ENCODE peak calls at places on chromosomes 13 and 19, in nine cellular contexts. G is gastrocnemius medialis, Y is upper lobe of left lung, V is IMR-90, M is GM12891, C is prostate gland, Q is ovary, R is Peyer's patch, F is lower leg skin. E is an unnamed sample.

GRCh38 chr19:21580101-21580500 is 74.7 kb downstream of the ZNF429 start:
- DNase-seq in G (no peak), Y (no peak), V (no peak), M (no peak), C (no peak), Q (no peak), R (no peak), F (no peak), E (no peak)

GRCh38 chr13:75628811-75629210 is 7.3 kb upstream of the LMO7 start:
- DNase-seq in G (no peak), Y (no peak), V (no peak), M (no peak), C (no peak), Q (no peak), R (no peak), F (no peak), E (no peak)

GRCh38 chr13:26038931-26039475 is 12.8 kb downstream of the SHISA2 start:
- DNase-seq in G (no peak), Y (no peak), V (no peak), M (no peak), C (no peak), Q (no peak), R (no peak), F (no peak), E (no peak)

GRCh38 chr19:4266253-4267000 is 12.6 kb upstream of the SHD start:
- DNase-seq in G (no peak), Y (no peak), V (no peak), M (no peak), C (no peak), Q (no peak), R (no peak), F (no peak), E (no peak)

GRCh38 chr13:60645552-60646138 is 248.6 kb downstream of the TDRD3 start:
- DNase-seq in G (no peak), Y (no peak), V (no peak), M (no peak), C (no peak), Q (no peak), R (no peak), F (no peak), E (no peak)

GRCh38 chr13:59542303-59542702 is 621.4 kb downstream of the DIAPH3 start:
- DNase-seq in G (no peak), Y (no peak), V (no peak), M (no peak), C (no peak), Q (no peak), R (no peak), F (no peak), E (no peak)

GRCh38 chr13:46871557-46871956 is 25.3 kb downstream of the HTR2A start:
- DNase-seq in G (no peak), Y (no peak), V (no peak), M (no peak), C (no peak), Q (no peak), R (no peak), F (no peak), E (no peak)

GRCh38 chr13:91894311-91894710 is 495.9 kb downstream of the GPC5 start:
- DNase-seq in G (no peak), Y (no peak), V (no peak), M (no peak), C (no peak), Q (no peak), R (no peak), F (no peak), E (no peak)

GRCh38 chr13:25406377-25406776 is 34.6 kb downstream of the ATP8A2 start:
- DNase-seq in G (no peak), Y (no peak), V (no peak), M (no peak), C (no peak), Q (no peak), R (no peak), F (no peak), E (no peak)

GRCh38 chr19:20928371-20928770 is 5.3 kb downstream of the ZNF85 start:
- DNase-seq in G (no peak), Y (no peak), V (peak), M (no peak), C (no peak), Q (no peak), R (no peak), F (no peak), E (peak)

GRCh38 chr19:10334340-10335148 is 1.2 kb upstream of the RAVER1 start:
- DNase-seq in G (peak), Y (peak), V (peak), M (no peak), C (peak), Q (peak), R (peak), F (peak), E (peak)

GRCh38 chr13:30026093-30026492 is 175.7 kb upstream of the UBL3 start:
- DNase-seq in G (no peak), Y (no peak), V (peak), M (no peak), C (no peak), Q (no peak), R (no peak), F (peak), E (no peak)

GRCh38 chr19:633068-633785 is at the start of gene POLRMT:
- DNase-seq in G (peak), Y (peak), V (peak), M (peak), C (peak), Q (peak), R (peak), F (peak), E (peak)

GRCh38 chr19:17026041-17026658 is 460 bp downstream of the CPAMD8 start:
- DNase-seq in G (no peak), Y (peak), V (no peak), M (no peak), C (peak), Q (no peak), R (no peak), F (no peak), E (no peak)

GRCh38 chr19:18469245-18470107 is 31.5 kb upstream of the ISYNA1 start:
- DNase-seq in G (no peak), Y (peak), V (peak), M (peak), C (no peak), Q (peak), R (peak), F (no peak), E (peak)

GRCh38 chr19:18468517-18468916 is 30.6 kb upstream of the ISYNA1 start:
- DNase-seq in G (peak), Y (no peak), V (no peak), M (no peak), C (no peak), Q (no peak), R (no peak), F (no peak), E (peak)

GRCh38 chr19:18468930-18469244 is 31.0 kb upstream of the ISYNA1 start:
- DNase-seq in G (no peak), Y (no peak), V (no peak), M (no peak), C (no peak), Q (no peak), R (no peak), F (no peak), E (no peak)

GRCh38 chr19:18470787-18471186 is 32.9 kb upstream of the ISYNA1 start:
- DNase-seq in G (no peak), Y (no peak), V (no peak), M (no peak), C (no peak), Q (no peak), R (no peak), F (no peak), E (no peak)

DNA sequence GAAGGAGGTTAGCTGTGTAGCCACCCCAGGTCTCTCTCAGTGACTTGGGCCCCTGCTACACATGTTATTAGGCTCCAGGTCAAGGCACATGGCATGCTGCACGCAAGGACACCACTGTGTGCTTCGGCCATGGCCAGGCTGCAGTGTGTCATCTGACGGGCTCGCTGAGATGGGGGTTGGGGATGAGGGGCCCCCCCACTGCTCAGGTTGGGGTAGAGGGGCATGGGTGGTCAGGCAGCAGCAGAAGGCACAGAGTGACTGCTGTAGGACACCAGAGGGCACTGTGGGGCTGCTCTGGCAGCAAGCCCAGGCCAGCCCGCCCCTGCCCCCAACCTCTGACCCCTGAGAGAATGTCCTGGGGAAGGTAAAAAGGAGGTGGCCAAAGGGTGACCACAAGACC is 32.2 kb upstream of the ISYNA1 start:
- DNase-seq in G (no peak), Y (no peak), V (no peak), M (peak), C (no peak), Q (no peak), R (no peak), F (no peak), E (no peak)
- TF ChIP-seq POLR2A in G (no peak), Y (no peak), V (no peak), M (no peak), C (no peak), Q (no peak), R (no peak), F (no peak), E (no peak)

DNA sequence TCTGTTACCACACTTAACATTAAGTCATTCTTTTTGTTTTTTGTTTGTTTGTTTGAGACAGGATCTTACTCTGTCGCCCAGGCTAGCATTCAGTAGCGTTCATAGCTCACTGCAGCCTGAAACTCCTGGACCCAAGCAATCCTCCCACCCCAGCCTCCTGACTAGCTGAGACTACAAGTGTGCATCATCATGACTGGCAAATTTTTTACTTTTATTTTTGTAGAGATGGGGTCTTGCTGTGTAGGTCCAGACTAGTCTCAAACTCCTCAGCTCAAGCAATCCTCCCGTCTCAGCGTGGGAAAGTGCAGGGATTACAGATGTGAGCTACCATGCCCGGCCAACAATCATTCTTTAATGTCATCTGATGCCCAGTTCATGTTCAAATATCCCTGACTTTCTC is 3.3 kb downstream of the ALDH16A1 start:
- DNase-seq in G (no peak), Y (no peak), V (no peak), M (no peak), C (no peak), Q (no peak), R (no peak), F (no peak), E (no peak)
- TF ChIP-seq POLR2A in G (no peak), Y (no peak), V (no peak), M (no peak), C (no peak), Q (no peak), R (no peak), F (no peak), E (no peak)

GRCh38 chr13:73861136-73861535 is 273.1 kb downstream of the KLF12 start:
- DNase-seq in G (no peak), Y (no peak), V (no peak), M (no peak), C (no peak), Q (no peak), R (no peak), F (no peak), E (no peak)

GRCh38 chr13:73860501-73860900 is 273.7 kb downstream of the KLF12 start:
- DNase-seq in G (no peak), Y (no peak), V (no peak), M (no peak), C (no peak), Q (no peak), R (no peak), F (no peak), E (no peak)

GRCh38 chr13:73859841-73860240 is 274.4 kb downstream of the KLF12 start:
- DNase-seq in G (no peak), Y (no peak), V (no peak), M (no peak), C (no peak), Q (no peak), R (no peak), F (no peak), E (no peak)

GRCh38 chr13:73857106-73857505 is 277.1 kb downstream of the KLF12 start:
- DNase-seq in G (no peak), Y (no peak), V (no peak), M (no peak), C (no peak), Q (no peak), R (no peak), F (no peak), E (no peak)
- TF ChIP-seq POLR2A in G (no peak), Y (no peak), V (no peak), M (no peak), C (no peak), Q (no peak), R (no peak), F (no peak), E (no peak)

DNA sequence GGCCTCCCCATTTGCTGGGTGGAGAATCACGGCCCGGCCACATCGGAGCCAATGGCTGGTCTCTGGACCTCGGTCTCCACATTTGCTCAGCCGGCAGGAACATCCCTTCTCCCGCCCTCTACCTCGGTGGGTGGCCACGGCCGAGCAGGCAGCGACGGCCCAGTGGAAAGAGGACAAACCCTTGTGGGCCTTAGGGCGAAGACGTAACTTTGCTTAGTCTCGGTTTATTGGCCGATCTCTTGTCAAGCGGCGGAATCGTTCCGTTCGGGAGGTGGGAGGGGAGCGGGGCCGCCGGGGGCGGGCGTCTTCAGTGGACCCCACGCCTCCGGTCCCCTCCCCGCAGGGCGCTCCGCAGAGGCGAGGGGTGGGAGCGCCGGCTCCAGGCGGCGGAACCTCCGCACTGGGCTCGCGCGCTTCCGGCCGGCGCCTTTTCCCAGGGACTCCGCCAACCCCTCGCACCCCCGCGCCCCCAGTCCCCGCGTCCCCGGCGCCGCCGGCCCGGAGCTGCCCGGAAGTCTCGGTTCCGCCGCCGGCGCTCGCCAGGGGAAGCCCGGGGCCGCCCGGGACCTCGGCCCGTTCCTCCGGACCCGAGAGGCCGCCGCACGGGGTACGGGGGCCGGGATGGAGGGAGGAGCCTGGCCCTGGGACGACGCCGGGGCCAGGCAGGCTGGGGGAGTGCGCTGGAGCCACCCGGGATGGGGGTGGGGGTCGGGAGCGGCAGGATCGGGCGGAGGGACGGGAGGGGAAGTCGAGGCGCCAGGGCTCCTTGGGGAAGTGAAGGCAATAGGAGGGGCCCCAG is at the start of gene ZNF580:
- DNase-seq in G (no peak), Y (peak), V (peak), M (peak), C (peak), Q (peak), R (peak), F (no peak), E (peak)
- TF ChIP-seq POLR2A in G (no peak), Y (peak), V (no peak), M (no peak), C (peak), Q (peak), R (no peak), F (no peak), E (peak)

GRCh38 chr19:38706792-38707511 is 37.3 kb downstream of the CAPN12 start:
- DNase-seq in G (no peak), Y (no peak), V (no peak), M (no peak), C (no peak), Q (no peak), R (no peak), F (no peak), E (no peak)

GRCh38 chr19:38705197-38706019 is 38.9 kb downstream of the CAPN12 start:
- DNase-seq in G (no peak), Y (no peak), V (no peak), M (no peak), C (no peak), Q (no peak), R (no peak), F (no peak), E (no peak)

GRCh38 chr19:38708413-38709024 is 35.8 kb downstream of the CAPN12 start:
- DNase-seq in G (no peak), Y (no peak), V (no peak), M (no peak), C (no peak), Q (no peak), R (no peak), F (no peak), E (no peak)

GRCh38 chr19:38709119-38709518 is 35.2 kb downstream of the CAPN12 start:
- DNase-seq in G (no peak), Y (no peak), V (no peak), M (no peak), C (no peak), Q (no peak), R (no peak), F (no peak), E (no peak)

DNA sequence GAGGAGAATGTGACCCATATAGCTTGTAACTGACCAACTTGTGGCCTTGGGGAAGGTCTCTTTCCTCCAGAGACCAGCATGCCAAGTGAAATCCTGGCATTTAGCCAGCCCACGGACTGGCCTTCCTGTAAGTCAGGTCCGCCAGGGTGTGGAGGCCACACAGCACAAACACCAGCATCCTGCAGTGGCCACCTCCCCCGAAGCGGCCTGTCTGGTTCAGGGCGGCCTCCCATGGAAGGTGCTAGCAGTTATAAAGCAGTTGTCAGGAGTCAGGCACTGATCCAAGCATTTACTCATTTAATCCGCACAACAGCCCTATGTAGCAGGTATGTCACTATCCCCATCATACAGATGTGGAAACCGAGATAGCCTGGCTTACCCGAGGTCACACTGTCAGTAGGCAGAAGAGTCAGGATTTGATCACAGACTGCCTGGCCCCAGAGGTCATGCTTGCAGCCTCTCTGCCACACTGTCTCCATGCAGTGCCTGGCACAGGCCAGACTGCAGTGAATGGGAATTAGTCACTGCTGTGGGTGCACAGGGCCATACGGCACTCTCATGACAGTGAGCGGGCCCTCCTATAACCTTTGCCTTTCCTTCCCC is 36.7 kb downstream of the CAPN12 start:
- DNase-seq in G (no peak), Y (peak), V (peak), M (no peak), C (peak), Q (peak), R (no peak), F (no peak), E (no peak)
- TF ChIP-seq POLR2A in G (no peak), Y (no peak), V (no peak), M (no peak), C (no peak), Q (no peak), R (no peak), F (no peak), E (no peak)

DNA sequence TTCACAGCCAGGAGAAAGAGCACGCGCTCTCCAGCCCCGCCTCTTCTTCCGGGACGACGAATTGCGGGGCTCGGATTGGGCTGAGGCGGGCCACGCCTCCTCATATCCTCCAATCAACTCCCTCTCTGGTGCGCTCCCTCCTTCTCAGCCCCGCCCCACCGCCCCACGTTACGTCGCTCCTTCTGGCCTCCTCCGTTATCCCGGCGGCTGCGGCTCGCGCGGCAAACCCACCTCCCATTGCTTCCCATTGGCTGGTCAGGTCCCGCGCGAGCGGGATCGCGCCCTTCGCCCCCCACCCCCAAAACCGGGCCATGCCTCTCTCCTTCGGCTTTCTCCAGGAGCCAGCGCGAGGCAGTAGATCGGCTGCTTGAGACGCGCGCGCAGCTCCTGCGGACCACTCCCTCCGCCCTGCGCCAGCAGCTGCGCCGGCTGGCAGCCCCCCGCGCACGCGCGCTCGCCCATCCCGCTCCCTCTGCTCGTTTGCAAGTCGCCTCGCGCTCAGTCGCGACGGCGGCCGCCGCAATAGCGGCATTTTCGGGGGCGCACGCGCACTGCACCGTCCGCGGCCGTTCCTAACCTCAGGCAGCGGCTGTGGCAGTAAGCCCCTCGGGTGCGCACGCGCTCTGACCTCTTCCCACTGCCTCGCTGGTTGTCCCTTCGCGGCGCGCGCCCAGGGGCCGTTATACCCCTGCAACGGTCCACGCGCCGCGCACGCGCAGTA is 512 bp upstream of the ARHGAP35 start:
- DNase-seq in G (peak), Y (peak), V (peak), M (peak), C (peak), Q (peak), R (peak), F (peak), E (peak)
- TF ChIP-seq POLR2A in G (peak), Y (peak), V (peak), M (peak), C (peak), Q (peak), R (peak), F (no peak), E (peak)

GRCh38 chr19:42295831-42296525 is 6.0 kb upstream of the PRR19 start:
- DNase-seq in G (peak), Y (peak), V (peak), M (peak), C (peak), Q (peak), R (peak), F (peak), E (peak)
- TF ChIP-seq POLR2A in G (no peak), Y (no peak), V (no peak), M (peak), C (no peak), Q (no peak), R (no peak), F (no peak), E (no peak)

GRCh38 chr19:38842439-38843174 is 7.2 kb downstream of the HNRNPL start:
- DNase-seq in G (no peak), Y (peak), V (no peak), M (no peak), C (no peak), Q (no peak), R (no peak), F (no peak), E (no peak)
- TF ChIP-seq POLR2A in G (no peak), Y (no peak), V (no peak), M (peak), C (no peak), Q (no peak), R (no peak), F (no peak), E (no peak)

GRCh38 chr19:13804830-13805683 is 9.8 kb downstream of the ZSWIM4 start:
- DNase-seq in G (no peak), Y (no peak), V (no peak), M (no peak), C (no peak), Q (no peak), R (no peak), F (no peak), E (no peak)
- TF ChIP-seq POLR2A in G (no peak), Y (no peak), V (no peak), M (no peak), C (no peak), Q (no peak), R (no peak), F (no peak), E (no peak)